ENCODE peak calls at places on chromosomes 12 and 14, in ten cellular contexts. S, M, B, V, D, E, R, O, A and H are unnamed samples.

GRCh38 chr12:5513406-5513805 is 81.5 kb downstream of the NTF3 start:
- DNase-seq in V (no peak), E (no peak), A (no peak), D (no peak), O (no peak), M (no peak), S (no peak), B (no peak), R (no peak), H (no peak)

GRCh38 chr12:101772019-101772774 is 32.9 kb upstream of the SYCP3 start:
- DNase-seq in E (no peak), O (no peak), V (no peak), B (no peak), D (no peak), S (no peak), A (no peak), M (no peak), R (no peak), H (no peak)

GRCh38 chr12:13668880-13669279 is 312.5 kb downstream of the GRIN2B start:
- DNase-seq in O (no peak), A (no peak), V (no peak), E (no peak), M (no peak), D (no peak), B (no peak), R (no peak), S (no peak), H (no peak)

GRCh38 chr12:124391340-124392261 is 96.7 kb downstream of the RFLNA start:
- DNase-seq in V (no peak), S (no peak), R (peak; percentile 86), M (no peak), A (peak; percentile 51), O (peak; percentile 72), B (no peak), E (peak; percentile 91), D (peak; percentile 81), H (peak; percentile 60)

GRCh38 chr12:132157733-132158409 is 13.6 kb downstream of the NOC4L start:
- DNase-seq in D (no peak), B (no peak), V (no peak), S (no peak), O (no peak), M (no peak), E (no peak), A (no peak), R (no peak), H (no peak)

GRCh38 chr12:69837191-69838085 is 12.4 kb downstream of the MYRFL start:
- DNase-seq in B (no peak), E (no peak), S (no peak), M (no peak), V (no peak), R (no peak), O (no peak), D (no peak), A (no peak), H (no peak)

GRCh38 chr14:75972729-75973480 is 8.9 kb downstream of the TGFB3 start:
- DNase-seq in V (no peak), D (no peak), R (no peak), S (no peak), A (no peak), O (no peak), B (no peak), E (no peak), M (no peak), H (no peak)

GRCh38 chr12:68870443-68870842 is 62.5 kb downstream of the MDM2 start:
- DNase-seq in E (no peak), B (no peak), S (no peak), D (no peak), A (no peak), R (no peak), O (no peak), M (no peak), V (no peak), H (no peak)

GRCh38 chr12:12182926-12183325 is 83.9 kb downstream of the LRP6 start:
- DNase-seq in D (no peak), O (no peak), S (no peak), E (no peak), A (peak; percentile 86), M (no peak), R (peak; percentile 51), V (no peak), B (no peak), H (no peak)

GRCh38 chr12:52182456-52182855 is 9.4 kb downstream of the KRT80 start:
- DNase-seq in B (no peak), S (no peak), O (no peak), D (no peak), E (no peak), V (no peak), A (peak; percentile 23), M (no peak), R (no peak), H (no peak)

GRCh38 chr12:10739157-10740118 is 16.3 kb upstream of the YBX3 start:
- DNase-seq in V (no peak), B (no peak), A (no peak), R (no peak), M (no peak), O (no peak), D (no peak), S (no peak), E (no peak), H (no peak)

GRCh38 chr12:30537228-30537627 is 158.4 kb downstream of the IPO8 start:
- DNase-seq in O (no peak), B (no peak), S (no peak), M (no peak), E (no peak), D (no peak), A (no peak), R (no peak), V (no peak), H (no peak)

GRCh38 chr14:58082011-58082410 is 70.0 kb downstream of the ARMH4 start:
- DNase-seq in D (no peak), M (no peak), B (no peak), V (no peak), S (no peak), E (no peak), O (no peak), R (peak; percentile 48), A (peak; percentile 51), H (no peak)

GRCh38 chr12:111759991-111760390 is 6.7 kb upstream of the ALDH2 start:
- DNase-seq in B (no peak), S (no peak), A (no peak), D (no peak), O (no peak), R (no peak), E (no peak), M (no peak), V (no peak), H (no peak)

GRCh38 chr12:85983601-85984000 is 109.5 kb downstream of the NTS start:
- DNase-seq in V (no peak), S (no peak), E (no peak), A (no peak), D (no peak), O (no peak), R (no peak), B (no peak), M (no peak), H (no peak)

GRCh38 chr12:69687390-69687789 is 11.7 kb downstream of the BEST3 start:
- DNase-seq in O (no peak), B (no peak), A (no peak), R (peak; percentile 34), E (no peak), V (no peak), M (no peak), S (no peak), D (no peak), H (no peak)

GRCh38 chr14:31038521-31039166 is 12.5 kb upstream of the STRN3 start:
- DNase-seq in B (no peak), S (no peak), R (peak; percentile 27), O (no peak), E (no peak), V (no peak), M (no peak), A (no peak), D (no peak), H (no peak)

GRCh38 chr12:9244894-9245293 is 36.7 kb upstream of the PZP start:
- DNase-seq in V (peak; percentile 46), E (no peak), R (peak; percentile 33), D (no peak), O (peak; percentile 76), A (no peak), S (no peak), B (no peak), M (no peak), H (peak; percentile 37)

DNA sequence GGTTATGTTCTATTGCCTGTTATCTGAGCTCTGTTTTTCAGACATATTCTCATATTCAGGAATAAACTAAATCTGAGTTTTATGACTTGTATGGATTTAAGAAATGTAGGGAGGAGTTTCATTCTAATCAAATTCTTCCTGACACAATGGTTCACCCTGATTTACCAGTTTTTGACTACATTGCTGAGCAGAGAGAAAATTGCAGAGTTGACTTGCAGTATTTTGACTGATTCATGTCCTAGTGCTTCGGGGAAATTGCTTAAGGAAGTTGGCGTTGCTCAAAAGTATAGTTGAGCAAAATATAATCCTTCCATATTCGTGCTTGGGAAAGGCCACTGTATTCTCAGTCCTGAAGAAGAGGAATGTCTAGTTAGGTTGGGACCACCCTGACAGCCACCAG is 1.2 kb upstream of the TWF1 start:
- DNase-seq in A (no peak), V (no peak), M (no peak), R (no peak), D (no peak), S (no peak), O (no peak), E (no peak), B (no peak), H (no peak)
- H3K27ac ChIP-seq in A (no peak overlapping the region), V (no peak overlapping the region), M (no peak overlapping the region), R (peak overlapping the region; percentile 93), D (no peak overlapping the region), S (no peak overlapping the region), O (peak overlapping the region; percentile 90), E (peak overlapping the region; percentile 94), B (no peak overlapping the region), H (peak overlapping the region; percentile 86)

DNA sequence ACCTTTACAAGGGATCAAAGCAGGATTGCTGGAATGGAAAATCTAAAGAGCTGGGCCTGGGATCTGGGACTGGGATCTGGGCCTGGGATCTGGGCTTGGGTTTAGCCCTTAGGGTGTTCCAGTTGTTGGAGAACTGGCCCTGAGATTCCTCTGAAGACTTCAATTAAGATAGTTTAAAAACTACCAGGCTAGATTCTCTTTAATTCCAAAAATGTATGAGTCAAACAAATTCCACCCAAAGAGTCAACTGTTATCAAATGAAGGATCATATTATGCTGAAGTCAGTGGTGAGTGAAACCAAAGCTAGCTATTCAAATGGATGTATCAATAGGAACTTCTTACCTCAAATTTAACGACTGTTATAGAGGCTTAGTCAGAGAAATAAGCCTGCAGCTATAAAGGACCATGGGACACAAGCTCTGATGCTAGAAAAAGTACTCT is 40.5 kb downstream of the LIMA1 start:
- DNase-seq in E (no peak), D (no peak), O (no peak), A (peak; percentile 83), R (peak; percentile 72), M (no peak), B (no peak), S (no peak), V (no peak), H (no peak)
- H3K4me1 ChIP-seq in E (peaks cover 72% of the 10 kb centered on the region), D (no peaks in the 10 kb centered on the region), O (no peaks in the 10 kb centered on the region), A (peaks cover 29% of the 10 kb centered on the region), R (peaks cover 58% of the 10 kb centered on the region), M (peaks cover 56% of the 10 kb centered on the region), B (no peaks in the 10 kb centered on the region), S (peaks cover 4% of the 10 kb centered on the region), V (peaks cover 16% of the 10 kb centered on the region), H (no peaks in the 10 kb centered on the region)

GRCh38 chr12:130491421-130492357 is 154.0 kb downstream of the PIWIL1 start:
- DNase-seq in M (no peak), A (no peak), V (no peak), O (no peak), D (no peak), B (no peak), E (no peak), S (peak; percentile 35), R (no peak), H (no peak)
- H3K4me3 ChIP-seq in M (no peak overlapping the region), A (no peak overlapping the region), V (no peak overlapping the region), O (no peak overlapping the region), D (no peak overlapping the region), B (no peak overlapping the region), E (no peak overlapping the region), S (no peak overlapping the region), R (no peak overlapping the region), H (no peak overlapping the region)

GRCh38 chr14:68137704-68138619 is 318.4 kb downstream of the RAD51B start:
- DNase-seq in B (peak; percentile 64), D (peak; percentile 36), S (peak; percentile 80), V (peak; percentile 30), M (peak; percentile 69), O (no peak), R (peak; percentile 98), A (peak; percentile 95), E (no peak), H (no peak)
- H3K27ac ChIP-seq in B (no peak overlapping the region), D (peak overlapping the region; percentile 63), S (no peak overlapping the region), V (peak overlapping the region; percentile 46), M (peak overlapping the region; percentile 98), O (no peak overlapping the region), R (peak overlapping the region; percentile 98), A (peak overlapping the region; percentile 65), E (no peak overlapping the region), H (no peak overlapping the region)